ENCODE peak calls at places on chromosomes 12 and 14, in ten cellular contexts. M is right atrium auricular region; J is left lobe of liver; K is activated CD8-positive, alpha-beta memory T cell treated with anti-CD3 and anti-CD28 coated beads for 24 hours; Q is stimulated activated CD4-positive, alpha-beta T cell treated with anti-CD3 and anti-CD28 coated beads, TNF-alpha, amount 100 ng/mL, for 4 hours; X is neural crest cell; I is iPS-NIHi11; Y is M059J; A is effector memory CD8-positive, alpha-beta T cell; S is effector CD4-positive, alpha-beta T cell. U is an unnamed sample.

GRCh38 chr12:31752450-31752849 is 23.6 kb upstream of the AMN1 start:
- DNase-seq in Q (no peak), I (no peak), Y (no peak), J (no peak), M (no peak), S (no peak), A (no peak), K (peak; percentile 47), X (no peak), U (no peak)

GRCh38 chr14:102913341-102914211 is 8.9 kb upstream of the AMN start:
- DNase-seq in Y (no peak), Q (no peak), X (no peak), K (no peak), I (no peak), S (no peak), J (no peak), A (no peak), M (no peak), U (no peak)

GRCh38 chr14:54637829-54638446 is 71.0 kb downstream of the SAMD4A start:
- DNase-seq in J (no peak), X (no peak), S (no peak), A (no peak), M (no peak), I (no peak), Y (no peak), K (no peak), Q (no peak), U (peak; percentile 64)

GRCh38 chr14:85223667-85224066 is 306.3 kb upstream of the FLRT2 start:
- DNase-seq in J (no peak), S (no peak), Y (no peak), M (no peak), I (peak; percentile 17), Q (no peak), A (no peak), X (no peak), K (no peak), U (no peak)

GRCh38 chr12:93229494-93230310 is 148.0 kb upstream of the NUDT4 start:
- DNase-seq in Q (no peak), S (no peak), I (no peak), X (no peak), M (no peak), A (no peak), K (no peak), J (no peak), Y (peak; percentile 94), U (peak; percentile 88)

GRCh38 chr14:29030121-29030520 is 263.5 kb downstream of the FOXG1 start:
- DNase-seq in A (no peak), M (no peak), Q (no peak), X (no peak), I (no peak), K (no peak), J (no peak), S (no peak), Y (no peak), U (no peak)

GRCh38 chr14:27686137-27686536 is 1080.5 kb upstream of the FOXG1 start:
- DNase-seq in J (no peak), I (no peak), A (no peak), Q (no peak), K (no peak), Y (no peak), M (no peak), X (no peak), S (no peak), U (no peak)

GRCh38 chr12:120229583-120230325 is 28.8 kb upstream of the RPLP0 start:
- DNase-seq in K (no peak), I (no peak), M (no peak), A (no peak), Y (peak; percentile 84), S (no peak), Q (no peak), J (no peak), X (no peak), U (peak; percentile 54)

GRCh38 chr12:67697443-67697842 is 48.9 kb downstream of the DYRK2 start:
- DNase-seq in A (peak; percentile 9), Q (no peak), X (no peak), M (no peak), Y (peak; percentile 48), S (peak; percentile 14), I (no peak), J (no peak), K (no peak), U (peak; percentile 75)

GRCh38 chr14:42140831-42141279 is 534.2 kb downstream of the LRFN5 start:
- DNase-seq in X (no peak), M (no peak), J (no peak), I (no peak), S (no peak), Q (no peak), A (no peak), Y (peak; percentile 55), K (no peak), U (peak; percentile 90)

GRCh38 chr14:92121207-92121669 is 268 bp downstream of the NDUFB1 start:
- DNase-seq in X (peak; percentile 5), Q (no peak), S (no peak), K (no peak), A (peak; percentile 6), J (no peak), M (no peak), Y (peak; percentile 33), I (peak; percentile 33), U (peak; percentile 43)

U was measured in fibroblast of mammary gland.